ENCODE peak calls at places on chromosomes 6 and 20, in five cellular contexts. One of them, this sample, is unnamed. For H3K4me1, the result is how much of the 10 kb centered on the place peaks cover.

GRCh38 chr20:38581013-38581412 is at the start of gene ADIG:
- DNase-seq in mucosa of descending colon: no peak
- DNase-seq in suprapubic skin: no peak
- DNase-seq in body of pancreas: peak
- DNase-seq in ovary: no peak
- DNase-seq in this sample: no peak

GRCh38 chr6:11486486-11486885 is 51.1 kb upstream of the TMEM170B start:
- DNase-seq in mucosa of descending colon: no peak
- DNase-seq in suprapubic skin: no peak
- DNase-seq in body of pancreas: no peak
- DNase-seq in ovary: no peak
- DNase-seq in this sample: no peak

GRCh38 chr20:3671986-3672863 is 9.0 kb upstream of the GFRA4 start:
- DNase-seq in mucosa of descending colon: peak
- DNase-seq in suprapubic skin: no peak
- DNase-seq in body of pancreas: no peak
- DNase-seq in ovary: no peak
- DNase-seq in this sample: no peak

GRCh38 chr6:33670971-33671370 is 40.5 kb downstream of the UQCC2 start:
- DNase-seq in mucosa of descending colon: no peak
- DNase-seq in suprapubic skin: no peak
- DNase-seq in body of pancreas: no peak
- DNase-seq in ovary: no peak
- DNase-seq in this sample: no peak

GRCh38 chr20:22506827-22507226 is 77.5 kb downstream of the FOXA2 start:
- DNase-seq in mucosa of descending colon: no peak
- DNase-seq in suprapubic skin: no peak
- DNase-seq in body of pancreas: no peak
- DNase-seq in ovary: no peak
- DNase-seq in this sample: no peak

GRCh38 chr6:28777147-28777461 is 146.7 kb downstream of the TRIM27 start:
- DNase-seq in mucosa of descending colon: no peak
- DNase-seq in suprapubic skin: no peak
- DNase-seq in body of pancreas: no peak
- DNase-seq in ovary: no peak
- DNase-seq in this sample: no peak

GRCh38 chr20:17969884-17970409 is 1.1 kb downstream of the MGME1 start:
- DNase-seq in mucosa of descending colon: no peak
- DNase-seq in suprapubic skin: no peak
- DNase-seq in body of pancreas: peak
- DNase-seq in ovary: no peak
- DNase-seq in this sample: peak

GRCh38 chr6:16345449-16346330 is 107.3 kb downstream of the GMPR start:
- DNase-seq in mucosa of descending colon: no peak
- DNase-seq in suprapubic skin: peak
- DNase-seq in body of pancreas: no peak
- DNase-seq in ovary: no peak
- DNase-seq in this sample: no peak

GRCh38 chr6:7939186-7939863 is 28.7 kb upstream of the TXNDC5 start:
- DNase-seq in mucosa of descending colon: no peak
- DNase-seq in suprapubic skin: no peak
- DNase-seq in body of pancreas: no peak
- DNase-seq in ovary: no peak
- DNase-seq in this sample: no peak

GRCh38 chr6:12148841-12149240 is 136.7 kb downstream of the HIVEP1 start:
- DNase-seq in mucosa of descending colon: no peak
- DNase-seq in suprapubic skin: no peak
- DNase-seq in body of pancreas: no peak
- DNase-seq in ovary: no peak
- DNase-seq in this sample: no peak

GRCh38 chr20:20410678-20411077 is 42.8 kb downstream of the INSM1 start:
- DNase-seq in mucosa of descending colon: no peak
- DNase-seq in suprapubic skin: no peak
- DNase-seq in body of pancreas: peak
- DNase-seq in ovary: peak
- DNase-seq in this sample: no peak

GRCh38 chr20:46811328-46812084 is 83.1 kb upstream of the EYA2 start:
- DNase-seq in mucosa of descending colon: peak
- DNase-seq in suprapubic skin: no peak
- DNase-seq in body of pancreas: no peak
- DNase-seq in ovary: no peak
- DNase-seq in this sample: no peak

GRCh38 chr6:165515963-165516624 is 146.9 kb downstream of the PDE10A start:
- DNase-seq in mucosa of descending colon: no peak
- DNase-seq in suprapubic skin: no peak
- DNase-seq in body of pancreas: no peak
- DNase-seq in ovary: no peak
- DNase-seq in this sample: no peak

GRCh38 chr20:49579195-49579594 is 11.3 kb upstream of the PTGIS start:
- DNase-seq in mucosa of descending colon: no peak
- DNase-seq in suprapubic skin: no peak
- DNase-seq in body of pancreas: no peak
- DNase-seq in ovary: no peak
- DNase-seq in this sample: no peak
- H3K4me1 ChIP-seq in mucosa of descending colon: under half
- H3K4me1 ChIP-seq in suprapubic skin: under half
- H3K4me1 ChIP-seq in body of pancreas: under half
- H3K4me1 ChIP-seq in ovary: under half
- H3K4me1 ChIP-seq in this sample: under half

GRCh38 chr6:161101517-161101916 is 109.9 kb downstream of the MAP3K4 start:
- DNase-seq in mucosa of descending colon: no peak
- DNase-seq in suprapubic skin: no peak
- DNase-seq in body of pancreas: no peak
- DNase-seq in ovary: no peak
- DNase-seq in this sample: no peak
- TF ChIP-seq CTCF in mucosa of descending colon: no peak
- TF ChIP-seq CTCF in suprapubic skin: no peak
- TF ChIP-seq CTCF in body of pancreas: no peak
- TF ChIP-seq CTCF in ovary: no peak
- TF ChIP-seq CTCF in this sample: no peak

DNA sequence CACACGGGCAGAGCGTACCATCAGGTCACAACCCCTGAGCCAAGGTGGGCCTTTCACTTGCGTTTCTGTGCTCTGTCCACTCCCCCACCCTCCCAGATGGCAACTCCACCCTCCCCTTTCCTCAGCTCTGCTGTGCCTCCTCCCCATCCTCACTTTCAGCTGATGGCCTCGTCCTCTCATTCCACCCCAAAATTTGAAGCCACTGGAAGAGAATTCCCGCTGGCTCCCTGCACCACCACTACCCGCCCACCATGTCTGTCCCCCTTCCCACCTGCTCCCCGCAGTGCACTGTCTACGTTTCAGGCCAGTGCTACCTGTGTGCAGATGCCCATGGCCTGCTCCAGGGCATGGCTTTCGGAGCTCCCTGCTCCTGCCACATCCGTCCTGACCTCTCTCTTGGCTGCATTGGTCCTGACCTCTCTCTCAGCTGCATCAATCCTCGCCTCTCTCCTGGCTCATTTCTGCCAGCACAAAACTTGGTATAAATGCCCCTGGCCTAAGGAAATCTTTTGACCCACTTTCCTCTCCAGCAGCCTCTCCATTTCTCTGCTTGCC is 24.0 kb downstream of the SYNJ2 start:
- DNase-seq in mucosa of descending colon: no peak
- DNase-seq in suprapubic skin: no peak
- DNase-seq in body of pancreas: no peak
- DNase-seq in ovary: no peak
- DNase-seq in this sample: no peak
- H3K4me1 ChIP-seq in mucosa of descending colon: under half
- H3K4me1 ChIP-seq in suprapubic skin: half or more
- H3K4me1 ChIP-seq in body of pancreas: half or more
- H3K4me1 ChIP-seq in ovary: under half
- H3K4me1 ChIP-seq in this sample: under half

DNA sequence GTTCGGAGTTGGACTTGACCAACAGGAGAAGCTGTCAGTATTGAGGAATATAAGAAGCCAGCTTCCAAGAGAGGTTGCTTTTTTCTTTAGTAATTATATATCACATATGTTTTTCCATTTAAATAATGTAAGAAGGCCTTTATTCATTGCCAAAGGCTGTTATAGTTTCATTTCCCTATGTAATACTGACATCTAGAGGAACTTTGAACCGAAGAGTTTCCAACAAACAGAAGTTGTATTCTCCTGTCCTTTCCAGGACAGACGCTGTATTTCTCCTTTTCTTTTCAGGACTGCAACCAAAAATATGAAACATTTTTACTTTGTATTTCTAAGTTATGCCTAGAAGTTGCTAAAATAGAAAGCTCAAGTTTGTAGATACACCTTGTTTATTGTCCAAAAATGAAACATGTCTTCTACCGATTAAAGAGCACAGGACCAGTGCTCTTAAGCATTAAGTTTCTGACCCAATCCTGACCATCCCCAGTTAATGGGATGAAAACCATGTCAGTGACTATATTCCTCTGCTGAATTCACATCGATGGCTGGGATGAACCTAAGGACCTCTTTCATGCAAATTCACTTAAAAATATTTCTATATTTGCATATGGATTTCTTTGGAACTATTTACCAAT is 55.1 kb downstream of the MYLK4 start:
- DNase-seq in mucosa of descending colon: no peak
- DNase-seq in suprapubic skin: no peak
- DNase-seq in body of pancreas: no peak
- DNase-seq in ovary: no peak
- DNase-seq in this sample: no peak
- TF ChIP-seq CTCF in mucosa of descending colon: no peak
- TF ChIP-seq CTCF in suprapubic skin: peak
- TF ChIP-seq CTCF in body of pancreas: no peak
- TF ChIP-seq CTCF in ovary: no peak
- TF ChIP-seq CTCF in this sample: no peak

This sample was measured in lung.